ENCODE peak calls at places on chromosomes 6 and 20, in four cellular contexts. One of them, this sample, is unnamed.

GRCh38 chr6:107786709-107787588 is 37.2 kb downstream of the SCML4 start:
- DNase-seq in activated T-helper 1 cell treated with Interleukin-2 at 50 U/mL for 16 hours: peak; percentile 31
- DNase-seq in NAMALWA: peak; percentile 35
- DNase-seq in iPS-NIHi11: no peak
- DNase-seq in this sample: peak; percentile 3

GRCh38 chr20:17749979-17750721 is 50.4 kb downstream of the BANF2 start:
- DNase-seq in NAMALWA: no peak
- DNase-seq in activated T-helper 1 cell treated with Interleukin-2 at 50 U/mL for 16 hours: no peak
- DNase-seq in iPS-NIHi11: no peak
- DNase-seq in this sample: no peak

GRCh38 chr20:50380697-50381040 is 129.5 kb upstream of the PTPN1 start:
- DNase-seq in iPS-NIHi11: peak; percentile 41
- DNase-seq in activated T-helper 1 cell treated with Interleukin-2 at 50 U/mL for 16 hours: no peak
- DNase-seq in NAMALWA: no peak
- DNase-seq in this sample: no peak

GRCh38 chr20:3229158-3229557 is 9.8 kb downstream of the SLC4A11 start:
- DNase-seq in iPS-NIHi11: no peak
- DNase-seq in activated T-helper 1 cell treated with Interleukin-2 at 50 U/mL for 16 hours: no peak
- DNase-seq in NAMALWA: no peak
- DNase-seq in this sample: no peak

GRCh38 chr20:62732766-62733165 is 24.1 kb downstream of the NTSR1 start:
- DNase-seq in activated T-helper 1 cell treated with Interleukin-2 at 50 U/mL for 16 hours: no peak
- DNase-seq in iPS-NIHi11: no peak
- DNase-seq in NAMALWA: no peak
- DNase-seq in this sample: no peak

GRCh38 chr20:46690219-46691111 is 1.2 kb upstream of the TP53RK start:
- DNase-seq in NAMALWA: no peak
- DNase-seq in activated T-helper 1 cell treated with Interleukin-2 at 50 U/mL for 16 hours: no peak
- DNase-seq in iPS-NIHi11: no peak
- DNase-seq in this sample: peak; percentile 5

GRCh38 chr6:26553264-26553738 is 15.1 kb downstream of the HMGN4 start:
- DNase-seq in iPS-NIHi11: peak; percentile 40
- DNase-seq in activated T-helper 1 cell treated with Interleukin-2 at 50 U/mL for 16 hours: peak; percentile 46
- DNase-seq in NAMALWA: peak; percentile 88
- DNase-seq in this sample: peak; percentile 75

GRCh38 chr20:52992632-52993031 is 20.5 kb downstream of the TSHZ2 start:
- DNase-seq in iPS-NIHi11: no peak
- DNase-seq in activated T-helper 1 cell treated with Interleukin-2 at 50 U/mL for 16 hours: no peak
- DNase-seq in NAMALWA: no peak
- DNase-seq in this sample: no peak

This sample was measured in MV-4-11.